ENCODE peak calls at places on chromosomes 5 and 9, in five cellular contexts. V is AG08396, I is EL, K is HT-29, B is neural crest cell. E is an unnamed sample.

GRCh38 chr5:180832638-180833068 is 28.4 kb downstream of the ZFP62 start:
- DNase-seq in V (no peak), I (no peak), K (no peak), B (no peak), E (no peak)

GRCh38 chr5:96370981-96371380 is 62.1 kb downstream of the PCSK1 start:
- DNase-seq in V (no peak), I (no peak), K (no peak), B (no peak), E (peak)

GRCh38 chr9:69500925-69501324 is 171.2 kb downstream of the APBA1 start:
- DNase-seq in V (no peak), I (no peak), K (no peak), B (no peak), E (no peak)

GRCh38 chr5:135398160-135398854 is 724 bp downstream of the MACROH2A1 start:
- DNase-seq in V (peak), I (peak), K (peak), B (peak), E (no peak)

GRCh38 chr5:92147792-92148191 is 764.7 kb upstream of the ARRDC3 start:
- DNase-seq in V (no peak), I (no peak), K (no peak), B (no peak), E (no peak)

GRCh38 chr9:242461-243080 is 27.9 kb downstream of the DOCK8 start:
- DNase-seq in V (no peak), I (no peak), K (no peak), B (no peak), E (no peak)

GRCh38 chr5:151107738-151108520 is 27.1 kb upstream of the TNIP1 start:
- DNase-seq in V (peak), I (peak), K (peak), B (no peak), E (no peak)

GRCh38 chr5:174046558-174046957 is 1.1 kb downstream of the NSG2 start:
- DNase-seq in V (no peak), I (no peak), K (no peak), B (no peak), E (no peak)

GRCh38 chr5:141039517-141039916 is 11.7 kb upstream of the PCDHB1 start:
- DNase-seq in V (no peak), I (no peak), K (no peak), B (no peak), E (peak)

GRCh38 chr5:43301653-43302091 is 11.5 kb downstream of the HMGCS1 start:
- DNase-seq in V (no peak), I (no peak), K (no peak), B (no peak), E (no peak)

E was measured in NCI-H1694.